ENCODE peak calls at places on chromosomes 11 and 22, in six cellular contexts. O is hepatocyte, R is Karpas-422, E is HepG2, F is OCI-LY7, Z is mesenchymal stem cell. I is an unnamed sample.

GRCh38 chr11:70490208-70490607 is 91.9 kb downstream of the CTTN start:
- DNase-seq in E (no peak), Z (no peak), R (no peak), O (no peak), F (no peak), I (no peak)

GRCh38 chr11:132186699-132187098 is 816.3 kb downstream of the NTM start:
- DNase-seq in F (no peak), R (no peak), E (no peak), Z (no peak), O (no peak), I (peak)

GRCh38 chr11:94740975-94741707 is 27.0 kb upstream of the AMOTL1 start:
- DNase-seq in O (peak), Z (peak), E (peak), R (peak), F (no peak), I (peak)

GRCh38 chr11:55732936-55733335 is 40.3 kb upstream of the OR5D13 start:
- DNase-seq in R (no peak), F (no peak), Z (no peak), O (no peak), E (no peak), I (no peak)

GRCh38 chr22:41078975-41079374 is 13.4 kb upstream of the EP300 start:
- DNase-seq in Z (no peak), E (no peak), F (peak), R (peak), O (no peak), I (no peak)

GRCh38 chr11:133966924-133967598 is 10.3 kb upstream of the IGSF9B start:
- DNase-seq in F (no peak), Z (no peak), O (no peak), E (no peak), R (peak), I (peak)

GRCh38 chr22:40612291-40612740 is 24.2 kb downstream of the MRTFA start:
- DNase-seq in E (no peak), O (no peak), Z (no peak), F (no peak), R (no peak), I (no peak)

GRCh38 chr11:122440783-122441701 is 214.5 kb upstream of the UBASH3B start:
- DNase-seq in E (no peak), F (no peak), R (no peak), Z (peak), O (peak), I (peak)

GRCh38 chr11:124669193-124669592 is 4.3 kb downstream of the SIAE start:
- DNase-seq in E (peak), Z (peak), O (peak), F (peak), R (peak), I (peak)

GRCh38 chr22:49807780-49808708 is 19.6 kb downstream of the BRD1 start:
- DNase-seq in R (no peak), F (no peak), O (no peak), Z (no peak), E (no peak), I (no peak)

GRCh38 chr11:14125529-14125928 is 163.0 kb downstream of the SPON1 start:
- DNase-seq in F (no peak), O (no peak), R (no peak), E (no peak), Z (no peak), I (no peak)

GRCh38 chr11:131859811-131860210 is 489.4 kb downstream of the NTM start:
- DNase-seq in R (no peak), E (no peak), O (no peak), Z (no peak), F (no peak), I (no peak)

GRCh38 chr11:108975641-108976071 is 310.8 kb downstream of the DDX10 start:
- DNase-seq in F (no peak), O (no peak), Z (no peak), E (no peak), R (no peak), I (no peak)

GRCh38 chr11:86191874-86192273 is 52.7 kb upstream of the EED start:
- DNase-seq in R (peak), Z (no peak), F (no peak), E (no peak), O (no peak), I (no peak)

GRCh38 chr11:19323502-19323901 is 82.8 kb upstream of the E2F8 start:
- DNase-seq in E (no peak), R (no peak), O (no peak), F (peak), Z (no peak), I (no peak)

GRCh38 chr11:35142481-35143207 is 3.7 kb downstream of the CD44 start:
- DNase-seq in E (peak), Z (peak), F (peak), R (peak), O (peak), I (peak)

GRCh38 chr11:32267679-32268187 is 167.6 kb downstream of the WT1 start:
- DNase-seq in R (no peak), E (no peak), F (no peak), Z (no peak), O (no peak), I (no peak)

GRCh38 chr11:124893781-124894401 is 3.8 kb downstream of the ROBO4 start:
- DNase-seq in O (no peak), E (no peak), Z (no peak), R (no peak), F (no peak), I (no peak)

GRCh38 chr22:48396091-48396784 is 1431.4 kb downstream of the BRD1 start:
- DNase-seq in E (no peak), Z (no peak), F (no peak), R (no peak), O (no peak), I (no peak)

GRCh38 chr11:109221190-109221589 is 200.8 kb upstream of the C11orf87 start:
- DNase-seq in O (no peak), Z (no peak), R (no peak), E (no peak), F (no peak), I (no peak)

GRCh38 chr11:72685560-72686480 is 11.6 kb upstream of the PDE2A start:
- DNase-seq in O (peak), F (no peak), E (no peak), R (no peak), Z (no peak), I (no peak)

DNA sequence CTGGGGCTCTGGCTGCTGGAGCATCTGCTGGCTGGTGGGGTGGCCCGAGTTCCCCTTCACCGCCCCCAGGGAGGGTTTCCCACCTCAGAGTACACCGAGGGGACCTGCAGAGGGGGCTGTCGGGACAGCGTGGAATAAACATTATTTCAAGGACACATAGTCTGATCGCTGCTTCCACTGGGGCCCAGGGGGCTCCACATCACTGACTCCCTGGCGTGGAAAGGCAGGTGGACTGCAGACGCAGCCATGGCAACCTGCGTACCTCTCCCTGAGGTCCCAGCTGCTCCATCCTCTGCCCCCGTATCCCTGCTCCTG is 21.6 kb downstream of the TRMU start:
- DNase-seq in F (no peak), O (no peak), R (no peak), Z (no peak), E (no peak), I (no peak)
- H3K4me2 ChIP-seq in F (no peak), O (no peak), R (no peak), Z (no peak), E (no peak), I (no peak)

GRCh38 chr22:39179401-39179827 is 26.9 kb upstream of the CBX7 start:
- DNase-seq in O (no peak), R (no peak), F (no peak), E (no peak), Z (no peak), I (peak)

GRCh38 chr22:39176673-39177455 is 24.4 kb upstream of the CBX7 start:
- DNase-seq in E (no peak), F (no peak), O (no peak), Z (peak), R (no peak), I (peak)

GRCh38 chr22:39178206-39179111 is 26.0 kb upstream of the CBX7 start:
- DNase-seq in R (no peak), F (no peak), Z (peak), E (no peak), O (no peak), I (no peak)

GRCh38 chr22:39177456-39177775 is 24.9 kb upstream of the CBX7 start:
- DNase-seq in R (no peak), Z (no peak), F (no peak), E (no peak), O (no peak), I (no peak)

DNA sequence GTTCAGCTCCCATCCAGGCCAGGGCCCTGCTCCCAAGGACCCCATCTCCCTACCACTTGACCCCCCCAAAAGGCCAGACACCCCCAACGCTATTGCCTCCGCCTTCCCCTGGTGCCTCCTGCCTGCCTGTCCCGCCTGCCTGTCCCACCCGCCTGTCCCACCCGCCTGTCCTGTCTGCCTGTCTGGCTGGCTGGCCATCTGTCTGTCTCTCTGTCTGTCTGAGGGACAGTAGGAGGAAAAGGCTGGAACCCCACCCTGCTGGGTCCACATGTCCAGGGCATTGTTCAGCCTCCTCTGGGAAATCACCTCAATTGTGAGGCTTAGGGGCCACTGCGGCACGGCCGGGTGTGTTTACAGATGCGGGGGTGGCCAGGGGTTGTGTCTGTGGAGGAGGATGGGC is 25.3 kb upstream of the CBX7 start:
- DNase-seq in O (no peak), Z (no peak), F (no peak), R (no peak), E (no peak), I (no peak)
- H3K4me2 ChIP-seq in O (no peak), Z (no peak), F (no peak), R (no peak), E (peak), I (no peak)

GRCh38 chr22:33038131-33038772 is 19.9 kb downstream of the SYN3 start:
- DNase-seq in F (no peak), O (peak), Z (no peak), E (no peak), R (no peak), I (peak)

GRCh38 chr22:33038836-33039235 is 19.3 kb downstream of the SYN3 start:
- DNase-seq in E (no peak), O (peak), Z (no peak), F (no peak), R (no peak), I (no peak)

GRCh38 chr22:33035276-33035863 is 22.8 kb downstream of the SYN3 start:
- DNase-seq in O (no peak), F (no peak), E (no peak), Z (no peak), R (no peak), I (no peak)

GRCh38 chr22:33034753-33035152 is 23.4 kb downstream of the SYN3 start:
- DNase-seq in O (no peak), F (no peak), E (no peak), Z (no peak), R (no peak), I (no peak)

GRCh38 chr22:33036881-33037280 is 21.3 kb downstream of the SYN3 start:
- DNase-seq in O (no peak), R (no peak), F (no peak), E (no peak), Z (no peak), I (no peak)
- H3K4me2 ChIP-seq in O (no peak), R (no peak), F (no peak), E (no peak), Z (no peak), I (no peak)

DNA sequence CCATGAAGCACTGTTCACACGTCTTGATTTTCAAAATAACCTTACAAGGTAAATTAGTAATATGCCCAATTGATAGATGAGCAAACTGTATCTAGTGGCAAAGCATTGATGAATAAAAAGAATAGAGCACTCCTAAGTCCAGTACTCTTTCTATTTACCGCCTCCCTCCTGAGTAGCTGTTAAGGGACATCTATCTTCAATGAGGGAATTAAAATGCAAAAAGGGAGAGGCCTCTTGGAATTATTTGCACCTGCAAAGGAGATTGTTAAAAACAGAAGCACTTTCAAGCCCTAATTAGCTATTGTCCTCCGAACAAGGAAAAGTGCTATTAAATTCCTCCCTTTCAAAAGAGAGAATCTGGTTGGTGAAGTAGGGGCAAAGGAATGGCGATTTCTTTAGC is 6.8 kb upstream of the GALNT18 start:
- DNase-seq in F (no peak), Z (no peak), E (no peak), R (no peak), O (no peak), I (peak)
- H3K4me2 ChIP-seq in F (no peak), Z (no peak), E (no peak), R (no peak), O (no peak), I (peak)

GRCh38 chr22:39173050-39173706 is 20.7 kb upstream of the CBX7 start:
- DNase-seq in O (no peak), R (no peak), F (no peak), Z (no peak), E (no peak), I (no peak)

GRCh38 chr22:39174498-39175120 is 22.1 kb upstream of the CBX7 start:
- DNase-seq in R (no peak), F (peak), E (peak), O (peak), Z (peak), I (peak)

GRCh38 chr22:39173787-39174497 is 21.5 kb upstream of the CBX7 start:
- DNase-seq in O (no peak), E (no peak), Z (no peak), R (no peak), F (no peak), I (no peak)

GRCh38 chr22:39175127-39176066 is 22.9 kb upstream of the CBX7 start:
- DNase-seq in Z (peak), R (no peak), O (no peak), E (no peak), F (no peak), I (peak)

DNA sequence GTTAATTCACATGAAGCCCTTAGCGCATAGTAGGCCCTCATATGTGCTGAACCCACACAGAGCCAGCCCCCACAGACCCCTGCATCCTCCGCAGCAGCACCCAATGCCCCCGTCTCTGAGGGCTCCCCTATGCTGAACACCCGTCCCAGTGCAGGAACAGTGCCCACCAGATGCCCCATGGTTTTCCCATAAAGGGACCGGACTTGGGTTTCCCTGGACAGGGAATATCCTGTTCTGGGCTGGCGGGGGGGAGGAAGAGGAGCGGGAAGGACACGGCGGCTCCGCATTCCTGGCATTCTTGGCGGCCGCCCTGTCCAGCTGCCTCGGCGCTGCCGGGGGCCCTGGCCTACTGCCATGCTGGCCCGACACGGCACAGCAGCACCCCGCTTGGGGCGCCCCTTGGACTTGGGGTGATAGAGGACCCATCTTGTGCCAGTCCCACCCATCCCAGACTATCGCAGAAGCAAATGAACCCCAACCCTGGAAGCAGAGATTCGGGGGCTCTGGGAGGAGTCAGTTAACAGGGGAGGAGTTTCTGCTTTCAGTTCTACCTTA is 23.7 kb upstream of the CBX7 start:
- DNase-seq in Z (peak), R (no peak), E (peak), F (no peak), O (peak), I (peak)
- H3K4me2 ChIP-seq in Z (peak), R (no peak), E (peak), F (no peak), O (peak), I (peak)

GRCh38 chr11:118406599-118407166 is 5.3 kb downstream of the ATP5MG start:
- DNase-seq in F (no peak), Z (peak), R (no peak), O (no peak), E (no peak), I (no peak)
- H3K4me2 ChIP-seq in F (no peak), Z (no peak), R (no peak), O (no peak), E (no peak), I (no peak)

GRCh38 chr22:39138357-39138997 is 14.0 kb downstream of the CBX7 start:
- DNase-seq in R (no peak), E (no peak), O (no peak), F (no peak), Z (no peak), I (peak)
- H3K4me2 ChIP-seq in R (no peak), E (no peak), O (no peak), F (no peak), Z (no peak), I (no peak)

GRCh38 chr22:23716811-23717801 is 26.3 kb downstream of the RGL4 start:
- DNase-seq in O (peak), F (peak), Z (peak), E (peak), R (peak), I (peak)

GRCh38 chr22:23718371-23719165 is 27.8 kb downstream of the RGL4 start:
- DNase-seq in E (no peak), Z (no peak), R (peak), O (no peak), F (no peak), I (no peak)

GRCh38 chr22:23720855-23721254 is 30.0 kb downstream of the RGL4 start:
- DNase-seq in E (no peak), F (no peak), R (no peak), Z (no peak), O (no peak), I (no peak)

GRCh38 chr22:23722168-23722567 is 28.7 kb downstream of the ZNF70 start:
- DNase-seq in F (no peak), O (no peak), R (no peak), E (no peak), Z (no peak), I (no peak)

DNA sequence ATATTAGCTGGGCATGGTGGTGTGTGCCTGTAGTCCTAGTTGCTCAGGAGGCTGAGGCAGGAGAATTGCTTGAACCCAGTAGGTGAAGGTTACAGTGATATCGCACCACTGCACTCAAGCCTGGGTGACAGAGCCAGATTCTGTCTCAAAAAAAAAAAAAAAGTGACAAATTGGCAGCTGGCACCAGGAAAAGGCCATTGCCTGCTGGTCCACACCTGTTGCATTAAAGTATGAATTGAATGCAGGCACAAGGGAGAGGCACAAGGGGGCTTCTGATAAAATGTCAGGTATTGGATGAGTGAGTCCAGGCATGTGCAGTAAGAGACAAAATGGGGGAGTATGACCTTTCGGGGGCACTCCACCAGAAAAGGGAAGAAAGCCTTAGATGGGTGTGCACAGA is 28.2 kb downstream of the ZNF70 start:
- DNase-seq in Z (no peak), R (no peak), E (no peak), O (no peak), F (no peak), I (no peak)
- H3K4me2 ChIP-seq in Z (no peak), R (no peak), E (no peak), O (no peak), F (no peak), I (no peak)

GRCh38 chr11:43837879-43838278 is 42.8 kb upstream of the ALKBH3 start:
- DNase-seq in Z (peak), R (no peak), O (no peak), F (no peak), E (no peak), I (no peak)
- H3K4me2 ChIP-seq in Z (no peak), R (no peak), O (no peak), F (no peak), E (no peak), I (no peak)

DNA sequence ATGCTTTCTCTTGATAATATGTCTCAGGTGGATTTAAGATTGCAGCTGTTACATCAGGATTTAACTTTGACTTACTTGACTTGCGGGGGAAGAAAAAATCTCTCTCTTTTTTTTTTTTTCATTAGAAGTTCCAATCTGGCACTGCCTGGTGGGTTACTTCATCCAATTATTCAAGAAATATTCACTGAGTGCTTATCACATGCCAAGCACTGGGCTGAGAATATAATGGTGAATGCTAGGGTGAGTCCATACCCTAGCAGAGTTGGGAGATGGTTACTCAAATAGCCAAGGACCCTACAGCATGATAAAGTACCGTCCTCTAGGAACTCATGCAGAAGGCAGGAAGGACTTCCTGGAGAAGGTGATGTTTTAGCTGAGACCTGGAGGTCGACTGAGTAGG is 57.9 kb upstream of the EIF3D start:
- DNase-seq in O (no peak), R (no peak), Z (no peak), E (no peak), F (no peak), I (no peak)
- H3K4me2 ChIP-seq in O (no peak), R (no peak), Z (no peak), E (no peak), F (no peak), I (no peak)

I was measured in GM23338.